ENCODE peak calls at places on chromosome 15, in seven cellular contexts. G is IMR-90, N is K562, B is HepG2, U is A549, A is SK-N-SH, L is H1. E is an unnamed sample.

GRCh38 chr15:70286110-70286806 is 188.5 kb upstream of the TLE3 start:
- DNase-seq in N (no peak), L (no peak), U (no peak), A (no peak), G (no peak), B (no peak), E (no peak)

GRCh38 chr15:91278956-91279355 is 178.9 kb downstream of the SV2B start:
- DNase-seq in G (no peak), U (no peak), L (no peak), A (no peak), B (no peak), N (no peak), E (no peak)

GRCh38 chr15:44340410-44340809 is 51.9 kb downstream of the GOLM2 start:
- DNase-seq in L (no peak), U (no peak), A (no peak), G (peak), B (no peak), N (no peak), E (no peak)

GRCh38 chr15:39213385-39213840 is 367.5 kb upstream of the THBS1 start:
- DNase-seq in B (peak), A (no peak), G (peak), U (peak), L (peak), N (peak), E (no peak)

GRCh38 chr15:73987646-73988045 is 4.4 kb downstream of the STOML1 start:
- DNase-seq in N (no peak), B (no peak), U (no peak), A (no peak), G (no peak), L (no peak), E (no peak)

GRCh38 chr15:68465861-68466560 is 34.0 kb upstream of the ITGA11 start:
- DNase-seq in U (no peak), N (no peak), B (no peak), L (no peak), G (no peak), A (no peak), E (no peak)

GRCh38 chr15:85588657-85589056 is 206.1 kb downstream of the KLHL25 start:
- DNase-seq in L (no peak), G (peak), A (no peak), U (no peak), B (no peak), N (no peak), E (no peak)

GRCh38 chr15:95291878-95292472 is 1038.5 kb upstream of the NR2F2 start:
- DNase-seq in G (peak), A (peak), U (peak), N (peak), B (peak), L (no peak), E (no peak)

GRCh38 chr15:47933865-47934264 is 186.9 kb upstream of the SLC24A5 start:
- DNase-seq in G (no peak), U (no peak), N (no peak), A (no peak), L (no peak), B (no peak), E (no peak)

GRCh38 chr15:74431645-74432044 is 2.1 kb downstream of the SEMA7A start:
- DNase-seq in G (no peak), A (no peak), L (no peak), U (no peak), N (no peak), B (no peak), E (no peak)

GRCh38 chr15:83106994-83107840 is at the start of gene TM6SF1:
- DNase-seq in L (no peak), N (peak), U (no peak), B (no peak), G (no peak), A (peak), E (no peak)

GRCh38 chr15:45634442-45635190 is at the start of gene SQOR:
- DNase-seq in G (peak), L (no peak), N (no peak), A (peak), B (peak), U (peak), E (peak)

GRCh38 chr15:34808016-34808415 is 12.7 kb upstream of the ACTC1 start:
- DNase-seq in A (no peak), G (peak), B (no peak), L (no peak), U (no peak), N (peak), E (no peak)

GRCh38 chr15:33044598-33044997 is 149.9 kb downstream of the FMN1 start:
- DNase-seq in A (no peak), U (no peak), L (no peak), B (no peak), N (no peak), G (no peak), E (no peak)

GRCh38 chr15:25501828-25502446 is 63.1 kb upstream of the UBE3A start:
- DNase-seq in N (peak), U (peak), B (peak), A (peak), G (peak), L (no peak), E (no peak)

GRCh38 chr15:38029741-38030140 is 95.3 kb downstream of the TMCO5A start:
- DNase-seq in G (peak), A (no peak), U (no peak), L (no peak), B (no peak), N (no peak), E (no peak)

GRCh38 chr15:53037904-53038303 is 247.8 kb upstream of the ONECUT1 start:
- DNase-seq in L (no peak), B (no peak), U (no peak), G (no peak), A (no peak), N (no peak), E (no peak)

GRCh38 chr15:74808840-74809229 is 3.8 kb upstream of the LMAN1L start:
- DNase-seq in U (no peak), L (no peak), N (no peak), A (no peak), G (no peak), B (no peak), E (no peak)

GRCh38 chr15:69806287-69806915 is 291.3 kb downstream of the TLE3 start:
- DNase-seq in U (no peak), L (no peak), A (no peak), N (no peak), B (no peak), G (no peak), E (no peak)

GRCh38 chr15:49439678-49440375 is 16.8 kb downstream of the FGF7 start:
- DNase-seq in N (no peak), B (no peak), L (no peak), A (no peak), G (no peak), U (no peak), E (no peak)

GRCh38 chr15:49436786-49437185 is 13.7 kb downstream of the FGF7 start:
- DNase-seq in A (no peak), L (no peak), B (no peak), N (no peak), U (no peak), G (peak), E (no peak)

GRCh38 chr15:49441816-49442215 is 18.8 kb downstream of the FGF7 start:
- DNase-seq in U (no peak), L (no peak), G (no peak), A (no peak), N (no peak), B (no peak), E (no peak)

GRCh38 chr15:49435201-49435600 is 12.2 kb downstream of the FGF7 start:
- DNase-seq in U (no peak), L (no peak), G (peak), B (no peak), N (no peak), A (no peak), E (no peak)

DNA sequence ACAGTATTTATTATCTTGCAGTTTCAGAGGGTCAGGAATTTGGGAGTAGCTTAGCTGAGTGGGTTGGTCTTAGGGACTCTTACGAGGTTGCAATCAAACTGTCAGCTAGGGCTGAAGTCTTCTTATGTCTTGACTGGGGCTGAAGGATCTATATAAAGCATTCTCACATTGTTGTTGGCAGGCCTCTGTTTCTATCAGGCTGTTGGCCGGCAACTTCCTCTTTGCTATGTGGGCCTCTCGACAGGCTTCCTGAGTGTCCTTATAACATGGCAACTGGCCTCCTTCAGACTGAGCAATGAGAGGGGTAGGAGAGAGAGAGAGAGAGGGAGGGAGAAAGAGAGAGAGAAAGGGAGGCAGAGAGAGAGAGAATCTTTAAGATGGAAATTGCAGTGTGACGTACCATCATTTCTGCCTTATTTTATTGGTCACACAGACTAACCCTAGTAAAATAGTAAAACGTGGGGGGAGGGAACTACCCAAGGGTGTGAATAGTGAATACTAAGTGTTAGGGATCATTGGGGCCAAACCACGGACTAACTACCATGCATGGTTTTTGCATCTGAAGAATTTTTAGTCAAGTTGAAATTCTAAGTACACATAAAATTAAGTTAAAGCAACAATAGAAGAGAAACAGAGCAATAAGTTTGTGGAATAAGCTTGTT is 16.1 kb downstream of the FGF7 start:
- DNase-seq in N (peak), L (no peak), B (no peak), A (no peak), G (no peak), U (no peak), E (peak)
- TF ChIP-seq RFX5 in N (no peak), L (no peak), B (no peak), A (no peak), G (no peak), U (no peak), E (no peak)

GRCh38 chr15:62742409-62743171 is 300.0 kb upstream of the TPM1 start:
- DNase-seq in A (peak), L (no peak), G (peak), U (peak), B (peak), N (peak), E (no peak)
- TF ChIP-seq RFX5 in A (no peak), L (no peak), G (no peak), U (no peak), B (no peak), N (no peak), E (no peak)

GRCh38 chr15:59222106-59222505 is 15.5 kb downstream of the LDHAL6B start:
- DNase-seq in A (no peak), B (no peak), N (no peak), G (peak), U (no peak), L (no peak), E (no peak)
- TF ChIP-seq RFX5 in A (no peak), B (no peak), N (no peak), G (no peak), U (no peak), L (no peak), E (no peak)

GRCh38 chr15:67381416-67382045 is 126.9 kb downstream of the IQCH start:
- DNase-seq in A (no peak), U (no peak), N (no peak), G (no peak), B (no peak), L (no peak), E (no peak)

GRCh38 chr15:67383903-67384302 is 129.3 kb downstream of the IQCH start:
- DNase-seq in L (no peak), B (no peak), N (no peak), G (peak), U (peak), A (no peak), E (no peak)

GRCh38 chr15:67382723-67383122 is 128.1 kb downstream of the IQCH start:
- DNase-seq in G (no peak), B (no peak), L (no peak), A (no peak), U (no peak), N (no peak), E (no peak)

GRCh38 chr15:67380921-67381320 is 126.3 kb downstream of the IQCH start:
- DNase-seq in N (no peak), G (no peak), B (no peak), L (no peak), A (no peak), U (no peak), E (no peak)

DNA sequence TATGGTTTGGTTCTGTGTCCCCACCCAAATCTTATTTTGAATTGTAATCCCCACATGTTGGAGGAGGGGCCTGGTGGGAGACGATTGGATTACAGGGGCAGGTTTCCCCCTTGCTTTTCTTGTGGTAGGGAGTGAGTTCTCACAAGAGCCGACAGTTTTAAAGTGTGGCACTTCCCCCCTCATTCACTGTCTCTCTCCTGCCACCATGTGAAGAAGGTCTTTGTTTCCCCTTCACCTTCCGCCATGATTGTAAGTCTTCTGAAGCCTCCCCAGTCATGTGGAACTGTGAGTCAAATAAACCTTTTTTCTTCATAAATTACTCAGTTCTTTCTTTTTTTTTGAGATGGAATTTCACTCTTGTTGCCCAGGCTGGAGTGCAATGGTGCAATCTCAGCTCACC is 124.9 kb downstream of the IQCH start:
- DNase-seq in L (no peak), B (no peak), U (no peak), N (no peak), G (no peak), A (no peak), E (no peak)
- TF ChIP-seq RFX5 in L (no peak), B (no peak), U (no peak), N (no peak), G (no peak), A (no peak), E (no peak)

GRCh38 chr15:31300981-31301686 is 25.5 kb upstream of the KLF13 start:
- DNase-seq in U (no peak), L (no peak), B (no peak), A (peak), G (no peak), N (no peak), E (no peak)
- TF ChIP-seq RFX5 in U (no peak), L (no peak), B (no peak), A (no peak), G (no peak), N (no peak), E (no peak)

GRCh38 chr15:42511010-42511396 is 15.6 kb downstream of the SNAP23 start:
- DNase-seq in N (no peak), U (no peak), B (no peak), L (no peak), G (peak), A (no peak), E (no peak)

GRCh38 chr15:42504631-42505030 is 9.2 kb downstream of the SNAP23 start:
- DNase-seq in U (no peak), A (no peak), G (no peak), B (no peak), N (no peak), L (no peak), E (no peak)

GRCh38 chr15:42510258-42511009 is 15.0 kb downstream of the SNAP23 start:
- DNase-seq in G (no peak), L (no peak), U (no peak), B (no peak), A (no peak), N (no peak), E (no peak)

GRCh38 chr15:42508263-42508690 is 12.8 kb downstream of the SNAP23 start:
- DNase-seq in B (no peak), N (peak), G (peak), L (no peak), A (no peak), U (no peak), E (no peak)

DNA sequence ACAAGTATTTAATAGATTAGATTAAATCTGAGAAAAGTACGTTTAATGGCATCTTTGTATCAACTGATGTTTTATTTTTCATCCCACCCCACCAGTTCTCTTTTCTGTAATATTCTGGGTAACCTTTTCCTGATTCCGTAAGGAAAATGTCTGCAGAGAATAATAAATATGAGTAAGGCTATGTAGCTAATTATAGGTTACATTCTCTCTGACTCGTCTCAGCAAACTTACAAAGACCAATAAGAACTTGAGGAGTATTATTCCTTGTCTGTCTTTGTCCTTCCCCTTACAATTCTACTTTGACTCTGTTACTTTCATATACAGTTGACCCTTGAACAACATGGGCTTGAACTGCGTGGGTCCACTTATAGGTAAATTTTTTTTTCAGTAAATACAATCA is 12.1 kb downstream of the SNAP23 start:
- DNase-seq in G (peak), B (no peak), N (no peak), L (no peak), A (no peak), U (no peak), E (no peak)
- TF ChIP-seq RFX5 in G (no peak), B (no peak), N (no peak), L (no peak), A (no peak), U (no peak), E (no peak)

GRCh38 chr15:66909381-66909890 is 156.0 kb upstream of the SMAD3 start:
- DNase-seq in G (no peak), U (no peak), B (no peak), N (no peak), L (no peak), A (no peak), E (no peak)

GRCh38 chr15:66908503-66909095 is 156.8 kb upstream of the SMAD3 start:
- DNase-seq in U (no peak), B (no peak), A (no peak), N (no peak), L (no peak), G (peak), E (no peak)

GRCh38 chr15:66911131-66911700 is 154.2 kb upstream of the SMAD3 start:
- DNase-seq in A (no peak), U (no peak), B (no peak), L (no peak), G (no peak), N (no peak), E (no peak)

GRCh38 chr15:66912441-66912840 is 153.0 kb upstream of the SMAD3 start:
- DNase-seq in L (no peak), B (no peak), U (no peak), A (no peak), N (no peak), G (no peak), E (no peak)

DNA sequence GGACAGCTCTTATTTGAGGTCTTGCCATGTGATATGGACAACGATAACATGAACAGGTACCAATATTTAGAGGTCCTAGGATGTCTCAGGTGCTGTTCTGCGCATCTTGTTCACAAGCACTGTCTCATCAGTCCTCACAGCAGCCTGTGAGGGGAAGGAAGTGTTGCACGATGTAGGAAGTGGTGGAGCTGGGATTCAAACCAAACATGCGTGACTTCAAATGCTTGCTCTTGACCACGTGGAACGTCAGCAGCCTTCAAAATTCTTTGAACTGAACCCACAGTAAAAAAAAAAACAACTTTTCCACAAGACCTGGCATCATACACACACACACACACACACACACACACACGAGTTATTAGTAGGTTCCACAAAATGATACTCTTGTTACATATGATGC is 153.4 kb upstream of the SMAD3 start:
- DNase-seq in B (no peak), L (no peak), A (no peak), G (no peak), U (no peak), N (no peak), E (no peak)
- TF ChIP-seq RFX5 in B (no peak), L (no peak), A (no peak), G (no peak), U (no peak), N (no peak), E (no peak)

DNA sequence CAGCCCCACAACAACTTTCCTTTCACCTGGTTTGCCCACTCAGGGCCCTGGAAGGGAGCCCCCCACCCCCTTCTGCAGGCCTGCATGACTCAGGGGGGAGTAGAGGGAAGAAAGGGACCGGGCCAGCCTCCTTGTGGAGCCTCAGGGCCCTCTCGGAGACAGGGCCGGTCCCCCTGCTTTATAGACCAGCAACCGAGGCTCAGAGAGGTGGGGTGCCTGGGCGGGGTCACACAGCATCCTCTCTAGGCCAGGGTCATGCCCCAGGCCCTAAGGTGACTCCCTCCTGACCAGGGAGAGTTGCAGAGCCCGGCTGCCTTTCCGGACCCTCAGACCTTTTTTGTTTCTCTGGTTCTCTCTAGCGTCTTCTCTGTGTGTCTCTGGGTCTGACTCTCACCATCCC is 211.3 kb downstream of the TBC1D2B start:
- DNase-seq in A (no peak), N (no peak), U (no peak), G (no peak), L (no peak), B (no peak), E (no peak)
- TF ChIP-seq RFX5 in A (no peak), N (no peak), U (no peak), G (no peak), L (no peak), B (no peak), E (no peak)

GRCh38 chr15:66685638-66686150 is 16.3 kb upstream of the SMAD6 start:
- DNase-seq in B (no peak), A (no peak), N (no peak), L (no peak), G (no peak), U (no peak), E (no peak)
- TF ChIP-seq RFX5 in B (no peak), A (no peak), N (no peak), L (no peak), G (no peak), U (no peak), E (no peak)